ENCODE peak calls at places on chromosome 4, in five cellular contexts. Z is OCI-LY7, F is NCI-H1694, S is kidney, G is B cell. R is an unnamed sample.

GRCh38 chr4:3293410-3294391 is 880 bp downstream of the RGS12 start:
- DNase-seq in G (no peak), Z (peak), F (no peak), S (peak), R (no peak)

GRCh38 chr4:111664546-111664945 is 480.7 kb upstream of the FAM241A start:
- DNase-seq in Z (no peak), G (no peak), S (no peak), F (no peak), R (no peak)

GRCh38 chr4:30716671-30717207 is 3.4 kb upstream of the PCDH7 start:
- DNase-seq in S (no peak), Z (no peak), F (no peak), G (no peak), R (no peak)

GRCh38 chr4:8761824-8762205 is 109.8 kb downstream of the HMX1 start:
- DNase-seq in S (peak), G (no peak), Z (no peak), F (no peak), R (no peak)

GRCh38 chr4:88106205-88106604 is 52.2 kb downstream of the ABCG2 start:
- DNase-seq in S (no peak), Z (no peak), F (no peak), G (no peak), R (no peak)

GRCh38 chr4:102438873-102439614 is 62.1 kb upstream of the NFKB1 start:
- DNase-seq in F (peak), G (no peak), S (no peak), Z (no peak), R (peak)

GRCh38 chr4:53505947-53506346 is 85.3 kb downstream of the LNX1 start:
- DNase-seq in G (no peak), S (no peak), F (no peak), Z (no peak), R (no peak)

GRCh38 chr4:30719363-30720020 is 677 bp upstream of the PCDH7 start:
- DNase-seq in S (peak), Z (no peak), G (no peak), F (peak), R (peak)

GRCh38 chr4:15725608-15726007 is 22.7 kb downstream of the BST1 start:
- DNase-seq in Z (no peak), G (no peak), F (no peak), S (no peak), R (no peak)

GRCh38 chr4:117773067-117773946 is 261.0 kb upstream of the NDST3 start:
- DNase-seq in Z (no peak), G (no peak), F (peak), S (no peak), R (no peak)

GRCh38 chr4:67122029-67122428 is 423.3 kb downstream of the CENPC start:
- DNase-seq in S (no peak), G (no peak), Z (no peak), F (no peak), R (no peak)

GRCh38 chr4:100848865-100849264 is 331.0 kb upstream of the EMCN start:
- DNase-seq in F (peak), G (no peak), S (no peak), Z (peak), R (no peak)

GRCh38 chr4:183747931-183748664 is 89.0 kb downstream of the TRAPPC11 start:
- DNase-seq in S (no peak), G (no peak), Z (no peak), F (peak), R (peak)

GRCh38 chr4:184282895-184283654 is 65.4 kb upstream of the ENPP6 start:
- DNase-seq in G (peak), S (no peak), Z (peak), F (no peak), R (no peak)

GRCh38 chr4:74794341-74794801 is at the start of gene BTC:
- DNase-seq in S (peak), F (no peak), G (no peak), Z (no peak), R (no peak)

GRCh38 chr4:155961575-155961974 is 7.9 kb upstream of the CTSO start:
- DNase-seq in S (no peak), G (no peak), F (no peak), Z (no peak), R (no peak)

GRCh38 chr4:25245181-25245580 is 11.3 kb downstream of the PI4K2B start:
- DNase-seq in F (no peak), G (no peak), Z (no peak), S (no peak), R (no peak)

GRCh38 chr4:158193171-158193749 is 17.0 kb upstream of the TMEM144 start:
- DNase-seq in Z (peak), F (no peak), G (no peak), S (no peak), R (peak)

GRCh38 chr4:152224872-152225420 is 310.9 kb downstream of the FBXW7 start:
- DNase-seq in G (no peak), Z (no peak), F (no peak), S (no peak), R (no peak)

GRCh38 chr4:82891728-82892466 is 944 bp upstream of the SEC31A start:
- DNase-seq in Z (no peak), F (no peak), S (no peak), G (no peak), R (peak)

GRCh38 chr4:48032721-48033120 is 16.1 kb downstream of the NIPAL1 start:
- DNase-seq in S (no peak), G (no peak), Z (no peak), F (no peak), R (no peak)

GRCh38 chr4:6087669-6088068 is 69.4 kb upstream of the C4orf50 start:
- DNase-seq in Z (peak), S (no peak), F (peak), G (no peak), R (peak)

GRCh38 chr4:25161599-25161960 is 1.3 kb upstream of the SEPSECS start:
- DNase-seq in S (no peak), F (no peak), Z (peak), G (no peak), R (no peak)

GRCh38 chr4:108861339-108861738 is 98.5 kb upstream of the ETNPPL start:
- DNase-seq in G (no peak), S (no peak), Z (no peak), F (no peak), R (no peak)

GRCh38 chr4:154466336-154466735 is 25.3 kb downstream of the DCHS2 start:
- DNase-seq in F (no peak), G (no peak), Z (no peak), S (no peak), R (no peak)

GRCh38 chr4:8127051-8127798 is 31.4 kb downstream of the ABLIM2 start:
- DNase-seq in S (no peak), G (no peak), F (no peak), Z (no peak), R (no peak)

GRCh38 chr4:16250665-16251365 is 24.5 kb upstream of the TAPT1 start:
- DNase-seq in S (no peak), G (no peak), Z (no peak), F (no peak), R (no peak)

GRCh38 chr4:24763631-24764302 is 31.6 kb upstream of the SOD3 start:
- DNase-seq in F (peak), Z (no peak), G (no peak), S (no peak), R (peak)

GRCh38 chr4:65670331-65671031 is at the start of gene EPHA5:
- DNase-seq in Z (no peak), G (no peak), F (peak), S (peak), R (peak)

GRCh38 chr4:39706829-39707511 is 9.0 kb downstream of the UBE2K start:
- DNase-seq in Z (no peak), S (no peak), F (no peak), G (no peak), R (peak)

GRCh38 chr4:176207839-176208238 is 12.5 kb upstream of the SPATA4 start:
- DNase-seq in F (no peak), Z (no peak), S (no peak), G (no peak), R (no peak)

GRCh38 chr4:24799544-24800272 is 4.3 kb downstream of the SOD3 start:
- DNase-seq in Z (no peak), F (no peak), G (no peak), S (peak), R (no peak)

GRCh38 chr4:37628977-37629609 is 57.1 kb downstream of the RELL1 start:
- DNase-seq in Z (no peak), G (no peak), F (no peak), S (no peak), R (peak)

GRCh38 chr4:5378002-5378401 is 326.7 kb downstream of the STK32B start:
- DNase-seq in S (no peak), Z (no peak), G (no peak), F (no peak), R (peak)

GRCh38 chr4:176241703-176242102 is 27.3 kb downstream of the ASB5 start:
- DNase-seq in F (no peak), S (no peak), Z (no peak), G (no peak), R (no peak)

GRCh38 chr4:1053080-1053661 is 41.7 kb downstream of the FGFRL1 start:
- DNase-seq in G (peak), S (peak), Z (no peak), F (no peak), R (peak)

GRCh38 chr4:124414641-124415040 is 297.9 kb downstream of the ANKRD50 start:
- DNase-seq in Z (no peak), F (no peak), G (no peak), S (no peak), R (no peak)

GRCh38 chr4:136412708-136413107 is 1119.6 kb downstream of the PCDH18 start:
- DNase-seq in G (no peak), S (no peak), Z (no peak), F (no peak), R (no peak)

GRCh38 chr4:73895201-73896177 is 26.3 kb downstream of the CXCL1 start:
- DNase-seq in G (no peak), Z (no peak), F (no peak), S (no peak), R (no peak)

GRCh38 chr4:95701500-95701899 is 138.4 kb upstream of the PDHA2 start:
- DNase-seq in S (no peak), F (no peak), G (no peak), Z (no peak), R (no peak)